ENCODE peak calls at places on chromosomes 16 and 17, in five cellular contexts. I, V, U, L and S are unnamed samples.
A peak's percentile ranks its signal among the peaks of the same experiment; 100 is the strongest.

GRCh38 chr17:67377727-67378443 is 804 bp downstream of the PITPNC1 start:
- DNase-seq in V (peak; percentile 50), L (peak; percentile 88), I (peak; percentile 42), U (peak; percentile 57), S (peak; percentile 46)

GRCh38 chr17:5354310-5354709 is 65.2 kb downstream of the NUP88 start:
- DNase-seq in L (no peak), I (no peak), V (no peak), U (no peak), S (no peak)

GRCh38 chr16:19842758-19843157 is 41.9 kb downstream of the GPRC5B start:
- DNase-seq in V (no peak), I (no peak), U (no peak), L (no peak), S (no peak)

GRCh38 chr16:6682142-6682811 is 650.4 kb upstream of the RBFOX1 start:
- DNase-seq in V (no peak), U (no peak), I (no peak), L (peak; percentile 53), S (no peak)

GRCh38 chr16:1687427-1688316 is 9.6 kb downstream of the JPT2 start:
- DNase-seq in I (no peak), U (no peak), V (no peak), L (no peak), S (no peak)

GRCh38 chr17:32349503-32349853 is 479 bp upstream of the ZNF207 start:
- DNase-seq in I (no peak), L (peak; percentile 27), U (no peak), V (peak; percentile 17), S (no peak)

GRCh38 chr17:4738136-4739121 is 1.2 kb upstream of the ZMYND15 start:
- DNase-seq in I (no peak), V (no peak), U (peak; percentile 57), L (no peak), S (no peak)

GRCh38 chr17:66466933-66467367 is 164.5 kb downstream of the PRKCA start:
- DNase-seq in U (peak; percentile 47), I (peak; percentile 35), V (peak; percentile 100), L (no peak), S (peak; percentile 99)

GRCh38 chr17:59423137-59423703 is 91.8 kb downstream of the YPEL2 start:
- DNase-seq in L (no peak), V (peak; percentile 72), U (no peak), I (peak; percentile 68), S (peak; percentile 96)

GRCh38 chr17:29572691-29573557 is 4.4 kb downstream of the TP53I13 start:
- DNase-seq in U (no peak), L (peak; percentile 89), V (peak; percentile 53), I (peak; percentile 83), S (peak; percentile 47)

GRCh38 chr17:70137451-70138230 is 31.7 kb upstream of the KCNJ2 start:
- DNase-seq in U (peak; percentile 54), I (peak; percentile 35), V (peak; percentile 97), L (no peak), S (peak; percentile 98)

GRCh38 chr17:549197-550040 is 165.2 kb downstream of the VPS53 start:
- DNase-seq in I (no peak), L (no peak), V (peak; percentile 71), U (no peak), S (no peak)

GRCh38 chr17:8674344-8675305 is 44.1 kb upstream of the MYH10 start:
- DNase-seq in I (peak; percentile 84), U (peak; percentile 42), V (peak; percentile 78), L (no peak), S (peak; percentile 99)

GRCh38 chr17:77310336-77310735 is 169.6 kb downstream of the SEC14L1 start:
- DNase-seq in V (no peak), U (no peak), L (no peak), I (no peak), S (no peak)

GRCh38 chr16:29815032-29815721 is 775 bp upstream of the PAGR1 start:
- DNase-seq in I (peak; percentile 54), L (no peak), U (no peak), V (no peak), S (no peak)

GRCh38 chr17:51397361-51398127 is 137.2 kb downstream of the UTP18 start:
- DNase-seq in V (peak; percentile 11), L (no peak), I (no peak), U (no peak), S (no peak)

GRCh38 chr17:82619211-82619610 is 29.0 kb downstream of the WDR45B start:
- DNase-seq in V (no peak), L (no peak), I (no peak), U (no peak), S (no peak)

GRCh38 chr17:2412561-2413021 is 11.7 kb upstream of the MNT start:
- DNase-seq in I (no peak), U (no peak), L (peak; percentile 84), V (peak; percentile 75), S (peak; percentile 50)

GRCh38 chr17:9225305-9226101 is 204.2 kb downstream of the NTN1 start:
- DNase-seq in L (peak; percentile 47), U (no peak), I (no peak), V (no peak), S (no peak)

GRCh38 chr16:78294538-78295225 is 195.2 kb downstream of the WWOX start:
- DNase-seq in I (no peak), L (no peak), V (no peak), U (no peak), S (no peak)

GRCh38 chr17:81097134-81097942 is 62.4 kb downstream of the BAIAP2 start:
- DNase-seq in U (peak; percentile 71), L (peak; percentile 87), V (peak; percentile 80), I (peak; percentile 80), S (peak; percentile 78)

GRCh38 chr16:81456523-81457325 is 12.1 kb downstream of the CMIP start:
- DNase-seq in I (no peak), L (no peak), V (no peak), U (no peak), S (no peak)

GRCh38 chr17:2828396-2829038 is 32.3 kb downstream of the RAP1GAP2 start:
- DNase-seq in L (peak; percentile 94), V (peak; percentile 15), I (peak; percentile 64), U (peak; percentile 69), S (peak; percentile 36)

GRCh38 chr16:65201446-65202010 is 79.7 kb upstream of the CDH11 start:
- DNase-seq in L (no peak), V (peak; percentile 34), U (no peak), I (no peak), S (no peak)

GRCh38 chr17:10754109-10754508 is 24.3 kb upstream of the TMEM220 start:
- DNase-seq in I (no peak), V (peak; percentile 18), L (peak; percentile 65), U (no peak), S (peak; percentile 15)

GRCh38 chr16:4733747-4734062 is 366 bp downstream of the ANKS3 start:
- DNase-seq in I (no peak), U (no peak), L (peak; percentile 61), V (no peak), S (no peak)

GRCh38 chr16:50666658-50667496 is 14.2 kb downstream of the SNX20 start:
- DNase-seq in V (no peak), U (no peak), I (no peak), L (no peak), S (no peak)

GRCh38 chr17:77475012-77475976 is 334.5 kb downstream of the SEC14L1 start:
- DNase-seq in V (peak; percentile 89), U (no peak), L (no peak), I (no peak), S (peak; percentile 75)

GRCh38 chr17:57523926-57524634 is 221.0 kb downstream of the CCDC182 start:
- DNase-seq in V (peak; percentile 68), I (peak; percentile 90), L (no peak), U (peak; percentile 63), S (peak; percentile 42)

GRCh38 chr17:33686171-33686570 is 393.1 kb upstream of the ASIC2 start:
- DNase-seq in L (peak; percentile 32), U (no peak), I (no peak), V (no peak), S (no peak)

GRCh38 chr16:14652726-14653125 is 20.0 kb downstream of the BFAR start:
- DNase-seq in U (no peak), V (no peak), I (no peak), L (no peak), S (no peak)

GRCh38 chr16:14658063-14658462 is 25.3 kb downstream of the BFAR start:
- DNase-seq in I (no peak), V (no peak), L (no peak), U (no peak), S (no peak)
- H3K4me3 ChIP-seq in I (no peak overlapping the region), V (no peak overlapping the region), L (no peak overlapping the region), U (no peak overlapping the region), S (no peak overlapping the region)

GRCh38 chr16:89829630-89830437 is 1.6 kb downstream of the SPIRE2 start:
- DNase-seq in L (no peak), U (no peak), I (no peak), V (no peak), S (no peak)
- H3K4me3 ChIP-seq in L (peak overlapping the region; percentile 74), U (no peak overlapping the region), I (no peak overlapping the region), V (no peak overlapping the region), S (no peak overlapping the region)

GRCh38 chr17:49677134-49677932 is 564 bp downstream of the SPOP start:
- DNase-seq in V (peak; percentile 91), L (peak; percentile 97), I (peak; percentile 98), U (peak; percentile 96), S (peak; percentile 94)

GRCh38 chr17:49677933-49678847 is at the start of gene SPOP:
- DNase-seq in V (peak; percentile 100), I (peak; percentile 100), L (peak; percentile 100), U (peak; percentile 100), S (peak; percentile 99)

GRCh38 chr17:49676276-49676868 is 1.5 kb downstream of the SPOP start:
- DNase-seq in I (no peak), L (no peak), U (no peak), V (peak; percentile 57), S (peak; percentile 34)

GRCh38 chr17:49670641-49671040 is 7.3 kb downstream of the SPOP start:
- DNase-seq in V (peak; percentile 63), L (no peak), U (no peak), I (no peak), S (no peak)

DNA sequence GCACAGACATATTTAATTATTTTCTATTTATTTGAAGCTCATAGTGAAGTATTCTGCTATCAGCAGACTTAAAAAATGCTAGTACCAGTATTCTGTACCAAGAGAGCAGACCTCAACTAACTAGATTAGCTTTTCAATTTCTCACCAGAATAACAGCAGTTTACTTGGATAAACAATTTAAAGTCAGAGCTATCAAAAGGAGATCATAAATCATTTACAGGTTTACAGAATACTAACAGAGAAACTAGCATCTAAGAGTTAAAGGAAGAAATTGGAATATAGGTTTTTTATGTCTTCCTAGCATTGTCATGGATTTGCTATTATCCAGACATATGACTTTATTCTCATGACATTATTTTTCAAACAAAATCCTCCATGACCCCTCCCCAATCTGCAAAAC is 3.4 kb downstream of the SPOP start:
- DNase-seq in U (no peak), L (no peak), I (no peak), V (no peak), S (no peak)
- H3K4me3 ChIP-seq in U (no peak overlapping the region), L (no peak overlapping the region), I (no peak overlapping the region), V (no peak overlapping the region), S (no peak overlapping the region)

GRCh38 chr16:69925311-69925710 is 25.8 kb upstream of the CLEC18A start:
- DNase-seq in U (no peak), V (no peak), L (no peak), I (no peak), S (no peak)

GRCh38 chr16:69922200-69922599 is 28.9 kb upstream of the CLEC18A start:
- DNase-seq in V (no peak), L (no peak), I (no peak), U (no peak), S (no peak)

GRCh38 chr16:69924777-69925191 is 26.4 kb upstream of the CLEC18A start:
- DNase-seq in L (no peak), V (peak; percentile 87), I (peak; percentile 74), U (no peak), S (peak; percentile 93)

GRCh38 chr16:69926241-69926640 is 24.9 kb upstream of the CLEC18A start:
- DNase-seq in V (no peak), U (no peak), L (no peak), I (no peak), S (no peak)

GRCh38 chr16:69924041-69924775 is 26.9 kb upstream of the CLEC18A start:
- DNase-seq in L (no peak), U (no peak), I (no peak), V (no peak), S (no peak)
- H3K4me3 ChIP-seq in L (no peak overlapping the region), U (no peak overlapping the region), I (no peak overlapping the region), V (no peak overlapping the region), S (no peak overlapping the region)